ENCODE peak calls at places on chromosomes 11 and 22, in seven cellular contexts. E is mesenchymal stem cell, L is H1, C is mesendoderm, I is IMR-90, G is H9, U is trophoblast cell. N is an unnamed sample.

GRCh38 chr11:59226396-59226795 is 13.7 kb upstream of the MPEG1 start:
- DNase-seq in C (no peak), E (no peak), L (no peak), G (no peak), I (no peak), U (no peak), N (no peak)

GRCh38 chr11:1742371-1742770 is 8.0 kb downstream of the IFITM10 start:
- DNase-seq in G (no peak), E (no peak), C (no peak), U (no peak), I (no peak), L (no peak), N (no peak)

GRCh38 chr22:36257948-36258674 is 5.2 kb downstream of the APOL1 start:
- DNase-seq in I (no peak), U (no peak), L (no peak), E (no peak), C (no peak), G (peak; percentile 18), N (no peak)

GRCh38 chr22:45603631-45604030 is 68.0 kb upstream of the ATXN10 start:
- DNase-seq in I (no peak), C (no peak), G (no peak), E (no peak), U (no peak), L (no peak), N (no peak)

GRCh38 chr11:62931501-62932278 is 10.5 kb upstream of the CHRM1 start:
- DNase-seq in C (peak; percentile 42), U (no peak), I (no peak), G (peak; percentile 31), E (no peak), L (no peak), N (no peak)

GRCh38 chr11:202490-202889 is 4.7 kb downstream of the BET1L start:
- DNase-seq in C (no peak), I (no peak), L (peak; percentile 27), E (no peak), U (no peak), G (no peak), N (no peak)

GRCh38 chr11:126146454-126147192 is 64.8 kb downstream of the RPUSD4 start:
- DNase-seq in E (no peak), U (no peak), L (no peak), I (no peak), C (peak; percentile 63), G (peak; percentile 86), N (peak; percentile 92)

GRCh38 chr22:39123811-39124668 is 27.0 kb downstream of the APOBEC3H start:
- DNase-seq in G (peak; percentile 60), L (no peak), C (peak; percentile 55), E (no peak), U (no peak), I (no peak), N (no peak)

GRCh38 chr11:67507242-67507890 is 596 bp downstream of the CDK2AP2 start:
- DNase-seq in E (no peak), C (peak; percentile 90), I (peak; percentile 68), U (peak; percentile 86), L (no peak), G (peak; percentile 88), N (no peak)

GRCh38 chr11:19351426-19351825 is 110.7 kb upstream of the E2F8 start:
- DNase-seq in L (no peak), E (no peak), U (no peak), C (no peak), G (no peak), I (no peak), N (no peak)

GRCh38 chr22:20233351-20234313 is 34.5 kb downstream of the RTN4R start:
- DNase-seq in G (no peak), I (no peak), U (no peak), E (no peak), C (no peak), L (no peak), N (no peak)
- H3K23ac ChIP-seq in G (no peak overlapping the region), I (no peak overlapping the region), U (no peak overlapping the region), E (no peak overlapping the region), C (no peak overlapping the region), L (no peak overlapping the region), N (peak overlapping the region; percentile 70)

DNA sequence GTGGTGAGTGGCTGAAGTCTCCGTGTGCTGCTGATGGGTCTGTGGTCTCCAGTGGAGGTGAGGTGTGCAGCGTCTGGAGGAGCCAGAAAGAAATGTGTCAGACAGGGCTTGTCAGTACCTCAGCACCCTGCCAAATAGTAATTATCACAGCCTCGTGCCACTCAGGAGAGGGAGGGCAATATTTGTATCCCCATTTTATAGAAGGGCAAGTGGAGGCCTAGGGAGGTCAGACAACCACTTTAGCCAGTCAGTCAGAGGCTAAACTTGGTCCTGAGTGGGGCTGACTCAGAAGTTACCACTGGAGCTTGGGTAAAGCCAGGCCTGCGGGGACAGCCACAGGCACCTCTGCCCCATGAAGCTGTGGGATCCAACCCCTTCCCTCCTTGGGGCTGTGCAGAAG is 11.5 kb upstream of the ELF5 start:
- DNase-seq in E (no peak), C (no peak), U (no peak), L (no peak), I (no peak), G (no peak), N (no peak)
- H3K18ac ChIP-seq in E (no peak overlapping the region), C (no peak overlapping the region), U (no peak overlapping the region), L (no peak overlapping the region), I (no peak overlapping the region), G (no peak overlapping the region), N (no peak overlapping the region)

DNA sequence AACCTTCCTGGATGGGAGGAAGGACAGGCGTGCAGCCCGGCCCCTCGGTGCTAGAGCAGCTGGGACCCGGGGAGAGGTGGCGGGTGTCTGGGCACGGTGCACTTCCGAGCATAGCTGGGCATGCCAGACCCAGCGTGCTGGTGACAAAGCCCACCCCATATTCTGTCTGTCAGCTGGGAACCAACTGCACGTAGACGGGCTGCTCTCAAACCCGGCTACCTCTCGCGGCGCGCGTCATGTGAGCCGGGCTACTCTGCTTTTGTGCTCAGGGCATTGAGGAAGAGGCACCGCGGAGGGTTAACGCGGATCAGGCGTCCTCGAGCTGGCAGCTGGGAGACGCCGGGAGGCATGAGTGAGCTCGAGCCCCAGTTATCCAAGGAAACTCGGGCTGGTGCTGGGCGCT is 425.8 kb downstream of the SHANK2 start:
- DNase-seq in I (no peak), L (peak; percentile 69), E (no peak), G (peak; percentile 57), C (peak; percentile 66), U (no peak), N (peak; percentile 57)
- H2AK5ac ChIP-seq in I (no peak overlapping the region), L (no peak overlapping the region), E (no peak overlapping the region), G (no peak overlapping the region), C (no peak overlapping the region), U (no peak overlapping the region), N (peak overlapping the region; percentile 51)

DNA sequence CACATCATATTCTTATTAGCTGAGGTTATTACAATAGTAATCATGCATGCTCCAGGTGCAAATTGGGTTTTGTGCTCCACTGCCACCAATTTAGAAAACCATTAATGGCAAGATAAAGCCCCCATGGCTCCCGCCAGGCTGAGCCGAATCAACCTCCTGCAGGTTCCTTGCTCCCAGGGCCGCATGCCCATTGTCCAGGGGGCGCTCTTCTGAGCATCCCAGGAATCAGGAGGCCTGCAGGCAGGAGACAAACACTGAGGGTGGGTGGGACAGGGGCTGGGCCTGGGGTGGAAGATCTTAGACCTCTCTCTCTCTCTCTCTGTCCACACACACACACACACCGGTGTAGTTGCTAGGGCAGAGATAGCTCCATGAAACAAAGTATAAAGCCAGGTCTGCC is 57.4 kb downstream of the BUD13 start:
- DNase-seq in U (no peak), G (peak; percentile 74), C (peak; percentile 61), E (no peak), I (no peak), L (no peak), N (no peak)
- H3K23ac ChIP-seq in U (no peak overlapping the region), G (no peak overlapping the region), C (no peak overlapping the region), E (no peak overlapping the region), I (no peak overlapping the region), L (no peak overlapping the region), N (no peak overlapping the region)

GRCh38 chr11:128500488-128500887 is 86.9 kb downstream of the ETS1 start:
- DNase-seq in U (no peak), I (peak; percentile 62), E (no peak), C (no peak), L (no peak), G (no peak), N (no peak)
- H3K18ac ChIP-seq in U (peak overlapping the region; percentile 55), I (peak overlapping the region; percentile 38), E (peak overlapping the region; percentile 10), C (no peak overlapping the region), L (no peak overlapping the region), G (no peak overlapping the region), N (no peak overlapping the region)

GRCh38 chr11:26665946-26666345 is 55.9 kb downstream of the SLC5A12 start:
- DNase-seq in C (no peak), L (no peak), E (no peak), G (no peak), U (no peak), I (no peak), N (no peak)
- H2AK5ac ChIP-seq in C (no peak overlapping the region), L (no peak overlapping the region), E (no peak overlapping the region), G (no peak overlapping the region), U (no peak overlapping the region), I (no peak overlapping the region), N (no peak overlapping the region)

GRCh38 chr11:94184861-94185260 is 56.2 kb downstream of the PANX1 start:
- DNase-seq in I (no peak), L (no peak), U (no peak), E (no peak), C (no peak), G (no peak), N (no peak)
- H3K23ac ChIP-seq in I (no peak overlapping the region), L (no peak overlapping the region), U (no peak overlapping the region), E (no peak overlapping the region), C (no peak overlapping the region), G (no peak overlapping the region), N (no peak overlapping the region)

GRCh38 chr11:76275446-76275845 is 69.1 kb upstream of the WNT11 start:
- DNase-seq in C (no peak), E (no peak), L (no peak), U (no peak), G (no peak), I (no peak), N (no peak)
- H3K18ac ChIP-seq in C (no peak overlapping the region), E (no peak overlapping the region), L (no peak overlapping the region), U (no peak overlapping the region), G (no peak overlapping the region), I (no peak overlapping the region), N (peak overlapping the region; percentile 54)

GRCh38 chr11:110125632-110126031 is 32.4 kb downstream of the ZC3H12C start:
- DNase-seq in G (no peak), U (peak; percentile 87), C (peak; percentile 54), E (peak; percentile 57), L (no peak), I (peak; percentile 60), N (no peak)

GRCh38 chr11:110128161-110128560 is 35.0 kb downstream of the ZC3H12C start:
- DNase-seq in U (peak; percentile 38), I (peak; percentile 42), G (no peak), C (peak; percentile 94), L (no peak), E (peak; percentile 44), N (peak; percentile 72)

GRCh38 chr11:110124605-110125004 is 31.4 kb downstream of the ZC3H12C start:
- DNase-seq in G (no peak), L (no peak), U (no peak), I (no peak), C (no peak), E (no peak), N (no peak)

GRCh38 chr11:110130642-110131238 is 37.5 kb downstream of the ZC3H12C start:
- DNase-seq in I (peak; percentile 67), G (peak; percentile 42), E (no peak), L (no peak), C (peak; percentile 82), U (peak; percentile 5), N (peak; percentile 86)

GRCh38 chr11:110126936-110127335 is 33.7 kb downstream of the ZC3H12C start:
- DNase-seq in E (peak; percentile 27), L (no peak), I (no peak), G (no peak), C (peak; percentile 54), U (peak; percentile 79), N (no peak)
- H2AK5ac ChIP-seq in E (no peak overlapping the region), L (no peak overlapping the region), I (no peak overlapping the region), G (no peak overlapping the region), C (no peak overlapping the region), U (no peak overlapping the region), N (no peak overlapping the region)

N was measured in neuronal stem cell.